ENCODE peak calls at places on chromosomes 6 and 20, in nine cellular contexts. Q is AG04450; Y is fibroblast of gingiva; M is HuH-7; P is fibroblast of lung; E is CD8-positive, alpha-beta T cell; N is activated T-cell treated with anti-CD3 and anti-CD28 coated beads for 24 hours; A is effector memory CD4-positive, alpha-beta T cell; F is kidney tubule cell. G is an unnamed sample.

GRCh38 chr6:37575221-37575620 is 75.5 kb upstream of the CCDC167 start:
- DNase-seq in Y (no peak), F (no peak), Q (no peak), M (no peak), P (no peak), N (no peak), A (no peak), E (no peak), G (no peak)

GRCh38 chr6:44543664-44544063 is 156.2 kb downstream of the CDC5L start:
- DNase-seq in M (no peak), N (no peak), P (no peak), Q (no peak), F (no peak), E (no peak), A (no peak), Y (no peak), G (no peak)

GRCh38 chr20:19950042-19950441 is 67.1 kb upstream of the NAA20 start:
- DNase-seq in N (no peak), Y (no peak), P (no peak), M (no peak), A (no peak), F (no peak), Q (no peak), E (no peak), G (no peak)

GRCh38 chr6:21079468-21080048 is 514.0 kb upstream of the SOX4 start:
- DNase-seq in M (no peak), P (peak), N (no peak), E (no peak), A (no peak), F (no peak), Q (no peak), Y (peak), G (no peak)

GRCh38 chr6:99604161-99605073 is 2.2 kb upstream of the PRDM13 start:
- DNase-seq in P (no peak), Q (no peak), E (no peak), F (no peak), Y (no peak), A (no peak), M (no peak), N (no peak), G (no peak)

GRCh38 chr6:43308101-43308989 is at the start of gene CRIP3:
- DNase-seq in A (peak), Q (no peak), M (no peak), P (peak), Y (peak), F (peak), E (no peak), N (peak), G (no peak)

GRCh38 chr6:113457156-113457555 is 400.0 kb upstream of the MARCKS start:
- DNase-seq in E (no peak), M (no peak), P (peak), Q (no peak), Y (peak), A (no peak), F (peak), N (no peak), G (peak)

GRCh38 chr6:39218868-39219567 is 10.3 kb downstream of the KCNK5 start:
- DNase-seq in Q (no peak), N (no peak), Y (no peak), M (no peak), E (no peak), A (no peak), P (no peak), F (peak), G (no peak)

GRCh38 chr6:122184260-122184934 is 215.1 kb upstream of the HSF2 start:
- DNase-seq in A (no peak), Y (peak), Q (peak), E (no peak), N (no peak), F (no peak), M (peak), P (peak), G (peak)

GRCh38 chr6:40743690-40744446 is 156.7 kb upstream of the LRFN2 start:
- DNase-seq in F (no peak), M (no peak), P (no peak), Q (no peak), N (no peak), E (no peak), Y (no peak), A (no peak), G (no peak)

GRCh38 chr6:27889275-27889627 is 22.9 kb downstream of the OR2B2 start:
- DNase-seq in N (no peak), P (no peak), Y (no peak), E (no peak), A (no peak), Q (no peak), F (no peak), M (no peak), G (no peak)

GRCh38 chr6:105810105-105810921 is 275.8 kb upstream of the PRDM1 start:
- DNase-seq in E (no peak), P (peak), A (no peak), Q (peak), N (peak), M (no peak), Y (peak), F (peak), G (peak)

GRCh38 chr20:10642859-10643559 is 30.8 kb downstream of the JAG1 start:
- DNase-seq in A (no peak), F (no peak), Y (no peak), N (no peak), Q (no peak), P (peak), M (no peak), E (no peak), G (no peak)

GRCh38 chr6:123803862-123804681 is at the start of gene NKAIN2:
- DNase-seq in Q (no peak), M (peak), Y (no peak), A (no peak), F (peak), N (no peak), P (no peak), E (no peak), G (peak)

GRCh38 chr6:156848123-156848522 is 70.9 kb downstream of the ARID1B start:
- DNase-seq in E (no peak), A (no peak), Y (no peak), Q (no peak), M (no peak), N (no peak), F (no peak), P (no peak), G (no peak)

GRCh38 chr6:31701666-31702420 is 1.3 kb downstream of the ABHD16A start:
- DNase-seq in E (no peak), N (no peak), A (no peak), F (peak), P (peak), Q (no peak), M (no peak), Y (no peak), G (no peak)

GRCh38 chr6:2593167-2593566 is 157.6 kb downstream of the MYLK4 start:
- DNase-seq in M (no peak), Y (no peak), A (no peak), F (no peak), N (no peak), E (no peak), Q (no peak), P (no peak), G (no peak)

GRCh38 chr6:422423-423061 is 31.0 kb downstream of the IRF4 start:
- DNase-seq in F (peak), P (peak), E (no peak), N (peak), A (no peak), Y (peak), Q (peak), M (peak), G (peak)

GRCh38 chr20:11753155-11753554 is 164.5 kb upstream of the BTBD3 start:
- DNase-seq in E (no peak), Q (no peak), A (no peak), M (no peak), F (peak), N (no peak), Y (no peak), P (no peak), G (no peak)

GRCh38 chr6:80425089-80425823 is 318.8 kb downstream of the BCKDHB start:
- DNase-seq in N (no peak), Q (peak), M (no peak), P (peak), E (no peak), F (peak), A (no peak), Y (peak), G (peak)

GRCh38 chr6:121999458-122000065 is 399.9 kb upstream of the HSF2 start:
- DNase-seq in P (peak), N (no peak), E (no peak), Y (no peak), F (no peak), M (no peak), A (no peak), Q (no peak), G (no peak)

GRCh38 chr6:32967151-32968091 is 973 bp upstream of the BRD2 start:
- DNase-seq in Q (no peak), M (peak), N (no peak), Y (peak), F (peak), E (no peak), A (no peak), P (peak), G (peak)

GRCh38 chr20:2742431-2742830 is 49.9 kb downstream of the EBF4 start:
- DNase-seq in N (no peak), Y (no peak), Q (no peak), P (no peak), A (no peak), F (no peak), E (no peak), M (no peak), G (no peak)

G was measured in H4.